ENCODE peak calls at places on chromosome 16, in five cellular contexts. One of them, this sample, is unnamed.

GRCh38 chr16:30748634-30749445 is 615 bp downstream of the PHKG2 start:
- DNase-seq in lower lobe of right lung: peak
- DNase-seq in HCT116: no peak
- DNase-seq in fibroblast of lung: peak
- DNase-seq in A549: peak
- DNase-seq in this sample: peak

GRCh38 chr16:89606006-89606405 is 7.4 kb upstream of the DPEP1 start:
- DNase-seq in lower lobe of right lung: no peak
- DNase-seq in HCT116: no peak
- DNase-seq in fibroblast of lung: no peak
- DNase-seq in A549: no peak
- DNase-seq in this sample: no peak

GRCh38 chr16:25073849-25074248 is 37.7 kb upstream of the LCMT1 start:
- DNase-seq in lower lobe of right lung: no peak
- DNase-seq in HCT116: no peak
- DNase-seq in fibroblast of lung: no peak
- DNase-seq in A549: no peak
- DNase-seq in this sample: no peak

GRCh38 chr16:48143816-48144215 is 12.0 kb downstream of the ABCC12 start:
- DNase-seq in lower lobe of right lung: no peak
- DNase-seq in HCT116: no peak
- DNase-seq in fibroblast of lung: no peak
- DNase-seq in A549: no peak
- DNase-seq in this sample: no peak

GRCh38 chr16:31508706-31509523 is 724 bp upstream of the RUSF1 start:
- DNase-seq in lower lobe of right lung: no peak
- DNase-seq in HCT116: no peak
- DNase-seq in fibroblast of lung: peak
- DNase-seq in A549: peak
- DNase-seq in this sample: no peak

GRCh38 chr16:87528690-87529579 is 36.1 kb upstream of the ZCCHC14 start:
- DNase-seq in lower lobe of right lung: no peak
- DNase-seq in HCT116: no peak
- DNase-seq in fibroblast of lung: no peak
- DNase-seq in A549: no peak
- DNase-seq in this sample: no peak

GRCh38 chr16:56988161-56988947 is 1.0 kb upstream of the NLRC5 start:
- DNase-seq in lower lobe of right lung: no peak
- DNase-seq in HCT116: no peak
- DNase-seq in fibroblast of lung: no peak
- DNase-seq in A549: no peak
- DNase-seq in this sample: no peak

GRCh38 chr16:89538286-89538685 is 22.2 kb upstream of the RPL13 start:
- DNase-seq in lower lobe of right lung: no peak
- DNase-seq in HCT116: no peak
- DNase-seq in fibroblast of lung: no peak
- DNase-seq in A549: no peak
- DNase-seq in this sample: no peak

GRCh38 chr16:70772493-70772892 is 28.5 kb downstream of the VAC14 start:
- DNase-seq in lower lobe of right lung: no peak
- DNase-seq in HCT116: no peak
- DNase-seq in fibroblast of lung: peak
- DNase-seq in A549: no peak
- DNase-seq in this sample: no peak

GRCh38 chr16:31243734-31244670 is 15.8 kb upstream of the ITGAM start:
- DNase-seq in lower lobe of right lung: no peak
- DNase-seq in HCT116: no peak
- DNase-seq in fibroblast of lung: no peak
- DNase-seq in A549: no peak
- DNase-seq in this sample: no peak

GRCh38 chr16:4914528-4915225 is 22.3 kb downstream of the PPL start:
- DNase-seq in lower lobe of right lung: no peak
- DNase-seq in HCT116: no peak
- DNase-seq in fibroblast of lung: no peak
- DNase-seq in A549: no peak
- DNase-seq in this sample: no peak

GRCh38 chr16:81376880-81377279 is 62.1 kb downstream of the GAN start:
- DNase-seq in lower lobe of right lung: no peak
- DNase-seq in HCT116: peak
- DNase-seq in fibroblast of lung: no peak
- DNase-seq in A549: no peak
- DNase-seq in this sample: no peak

GRCh38 chr16:82672676-82673075 is 45.9 kb downstream of the CDH13 start:
- DNase-seq in lower lobe of right lung: no peak
- DNase-seq in HCT116: no peak
- DNase-seq in fibroblast of lung: no peak
- DNase-seq in A549: no peak
- DNase-seq in this sample: no peak

GRCh38 chr16:84839956-84840355 is 20.2 kb downstream of the CRISPLD2 start:
- DNase-seq in lower lobe of right lung: no peak
- DNase-seq in HCT116: peak
- DNase-seq in fibroblast of lung: peak
- DNase-seq in A549: peak
- DNase-seq in this sample: peak

GRCh38 chr16:48182979-48183537 is 27.3 kb upstream of the ABCC12 start:
- DNase-seq in lower lobe of right lung: no peak
- DNase-seq in HCT116: no peak
- DNase-seq in fibroblast of lung: no peak
- DNase-seq in A549: no peak
- DNase-seq in this sample: no peak

GRCh38 chr16:50506543-50506937 is 41.7 kb upstream of the NKD1 start:
- DNase-seq in lower lobe of right lung: no peak
- DNase-seq in HCT116: no peak
- DNase-seq in fibroblast of lung: no peak
- DNase-seq in A549: no peak
- DNase-seq in this sample: no peak

GRCh38 chr16:77236063-77236511 is 36.9 kb downstream of the SYCE1L start:
- DNase-seq in lower lobe of right lung: peak
- DNase-seq in HCT116: no peak
- DNase-seq in fibroblast of lung: peak
- DNase-seq in A549: peak
- DNase-seq in this sample: peak

GRCh38 chr16:88568710-88569613 is 1.2 kb upstream of the ZC3H18 start:
- DNase-seq in lower lobe of right lung: no peak
- DNase-seq in HCT116: no peak
- DNase-seq in fibroblast of lung: no peak
- DNase-seq in A549: no peak
- DNase-seq in this sample: no peak

GRCh38 chr16:56869513-56870270 is 4.7 kb downstream of the SLC12A3 start:
- DNase-seq in lower lobe of right lung: peak
- DNase-seq in HCT116: peak
- DNase-seq in fibroblast of lung: no peak
- DNase-seq in A549: peak
- DNase-seq in this sample: peak

GRCh38 chr16:57791156-57791902 is 11.0 kb downstream of the KIFC3 start:
- DNase-seq in lower lobe of right lung: no peak
- DNase-seq in HCT116: no peak
- DNase-seq in fibroblast of lung: peak
- DNase-seq in A549: no peak
- DNase-seq in this sample: no peak

GRCh38 chr16:1168837-1169236 is 15.9 kb downstream of the CACNA1H start:
- DNase-seq in lower lobe of right lung: no peak
- DNase-seq in HCT116: no peak
- DNase-seq in fibroblast of lung: no peak
- DNase-seq in A549: no peak
- DNase-seq in this sample: no peak
- H3K4me3 ChIP-seq in lower lobe of right lung: no peak
- H3K4me3 ChIP-seq in HCT116: no peak
- H3K4me3 ChIP-seq in fibroblast of lung: no peak
- H3K4me3 ChIP-seq in A549: no peak
- H3K4me3 ChIP-seq in this sample: no peak

DNA sequence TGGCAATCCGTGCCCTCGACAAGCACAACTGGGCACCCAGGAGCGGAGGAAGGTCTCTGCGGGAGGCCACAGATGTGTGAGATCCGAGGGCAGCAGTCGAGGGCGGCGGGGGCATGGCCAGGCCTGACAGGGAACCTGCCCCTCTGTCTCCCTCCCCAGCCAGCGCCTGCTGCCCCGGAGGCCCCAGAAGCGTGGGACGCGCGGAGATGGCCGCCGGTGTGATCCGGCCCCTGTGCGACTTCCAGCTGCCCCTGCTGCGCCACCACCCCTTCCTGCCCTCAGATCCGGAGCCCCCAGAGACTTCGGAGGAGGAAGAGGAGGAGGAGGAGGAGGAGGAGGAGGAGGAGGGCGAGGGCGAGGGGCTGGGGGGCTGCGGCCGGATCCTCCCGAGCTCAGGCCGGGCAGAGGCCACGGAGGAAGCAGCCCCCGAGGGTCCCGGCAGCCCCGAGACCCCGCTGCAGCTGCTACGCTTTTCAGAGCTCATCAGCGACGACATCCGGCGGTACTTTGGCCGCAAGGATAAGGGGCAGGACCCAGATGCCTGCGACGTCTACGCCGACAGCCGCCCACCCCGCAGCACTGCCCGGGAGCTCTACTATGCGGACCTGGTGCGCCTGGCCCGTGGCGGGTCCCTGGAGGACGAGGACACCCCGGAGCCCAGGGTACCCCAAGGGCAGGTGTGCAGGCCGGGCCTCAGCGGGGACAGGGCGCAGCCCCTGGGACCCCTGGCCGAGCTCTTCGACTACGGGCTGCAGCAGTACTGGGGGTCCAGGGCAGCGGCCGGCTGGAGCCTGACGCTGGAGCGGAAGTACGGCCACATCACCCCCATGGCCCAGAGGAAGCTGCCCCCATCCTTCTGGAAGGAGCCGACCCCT is 1.7 kb downstream of the PERCC1 start:
- DNase-seq in lower lobe of right lung: no peak
- DNase-seq in HCT116: no peak
- DNase-seq in fibroblast of lung: no peak
- DNase-seq in A549: no peak
- DNase-seq in this sample: no peak
- H3K4me3 ChIP-seq in lower lobe of right lung: peak
- H3K4me3 ChIP-seq in HCT116: no peak
- H3K4me3 ChIP-seq in fibroblast of lung: no peak
- H3K4me3 ChIP-seq in A549: no peak
- H3K4me3 ChIP-seq in this sample: no peak

GRCh38 chr16:51950118-51950517 is 596.8 kb downstream of the TOX3 start:
- DNase-seq in lower lobe of right lung: no peak
- DNase-seq in HCT116: no peak
- DNase-seq in fibroblast of lung: no peak
- DNase-seq in A549: no peak
- DNase-seq in this sample: no peak

GRCh38 chr16:51949260-51949659 is 597.7 kb downstream of the TOX3 start:
- DNase-seq in lower lobe of right lung: no peak
- DNase-seq in HCT116: no peak
- DNase-seq in fibroblast of lung: peak
- DNase-seq in A549: no peak
- DNase-seq in this sample: no peak

GRCh38 chr16:51953541-51953940 is 593.4 kb downstream of the TOX3 start:
- DNase-seq in lower lobe of right lung: no peak
- DNase-seq in HCT116: no peak
- DNase-seq in fibroblast of lung: no peak
- DNase-seq in A549: no peak
- DNase-seq in this sample: no peak

GRCh38 chr16:51951668-51952298 is 595.2 kb downstream of the TOX3 start:
- DNase-seq in lower lobe of right lung: no peak
- DNase-seq in HCT116: no peak
- DNase-seq in fibroblast of lung: peak
- DNase-seq in A549: no peak
- DNase-seq in this sample: no peak

DNA sequence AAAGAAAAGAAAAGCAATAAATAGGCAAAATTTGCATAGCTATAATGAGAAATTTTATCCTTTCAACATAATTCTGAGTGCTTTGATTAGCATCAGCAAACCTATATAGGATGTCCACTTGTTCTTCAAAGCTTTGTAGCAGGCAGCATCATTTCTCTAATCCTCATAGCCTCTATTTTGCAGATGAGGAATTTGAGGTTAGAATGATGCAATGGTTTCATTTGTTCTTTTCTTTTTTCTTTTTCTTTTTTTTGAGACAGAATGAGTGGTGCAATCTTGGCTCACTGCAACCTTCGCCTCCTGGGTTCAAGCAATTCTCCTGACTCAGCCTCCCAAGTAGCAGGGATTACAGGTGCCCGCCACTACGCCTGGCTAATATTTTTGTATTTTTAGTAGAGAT is 594.4 kb downstream of the TOX3 start:
- DNase-seq in lower lobe of right lung: no peak
- DNase-seq in HCT116: no peak
- DNase-seq in fibroblast of lung: peak
- DNase-seq in A549: no peak
- DNase-seq in this sample: no peak
- H3K4me3 ChIP-seq in lower lobe of right lung: no peak
- H3K4me3 ChIP-seq in HCT116: no peak
- H3K4me3 ChIP-seq in fibroblast of lung: no peak
- H3K4me3 ChIP-seq in A549: no peak
- H3K4me3 ChIP-seq in this sample: no peak

GRCh38 chr16:29662729-29663019 is 373 bp upstream of the SPN start:
- DNase-seq in lower lobe of right lung: peak
- DNase-seq in HCT116: no peak
- DNase-seq in fibroblast of lung: no peak
- DNase-seq in A549: no peak
- DNase-seq in this sample: no peak
- H3K4me3 ChIP-seq in lower lobe of right lung: peak
- H3K4me3 ChIP-seq in HCT116: no peak
- H3K4me3 ChIP-seq in fibroblast of lung: no peak
- H3K4me3 ChIP-seq in A549: no peak
- H3K4me3 ChIP-seq in this sample: no peak

DNA sequence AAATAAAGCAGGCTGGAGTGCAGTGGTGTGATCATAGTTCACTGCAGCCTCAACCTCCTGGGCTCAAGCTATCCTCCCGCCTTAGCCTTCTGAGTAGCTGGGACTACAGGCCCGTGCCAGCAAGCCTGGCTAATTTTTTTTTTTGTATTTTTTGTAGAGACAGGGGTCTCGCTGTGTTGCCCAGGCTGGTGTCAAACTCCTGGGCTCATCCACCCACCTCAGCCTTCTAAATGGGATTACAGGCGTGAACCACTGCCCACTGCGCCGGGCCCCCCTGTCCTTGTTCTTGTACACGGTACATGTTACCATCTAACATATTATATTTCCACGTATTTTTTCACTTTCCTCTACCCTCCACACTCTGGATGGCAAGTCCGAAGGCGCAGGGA is 3.1 kb upstream of the CDH3 start:
- DNase-seq in lower lobe of right lung: no peak
- DNase-seq in HCT116: no peak
- DNase-seq in fibroblast of lung: no peak
- DNase-seq in A549: no peak
- DNase-seq in this sample: no peak
- H3K4me3 ChIP-seq in lower lobe of right lung: no peak
- H3K4me3 ChIP-seq in HCT116: no peak
- H3K4me3 ChIP-seq in fibroblast of lung: no peak
- H3K4me3 ChIP-seq in A549: no peak
- H3K4me3 ChIP-seq in this sample: no peak

GRCh38 chr16:14634389-14634725 is 1.6 kb downstream of the BFAR start:
- DNase-seq in lower lobe of right lung: no peak
- DNase-seq in HCT116: no peak
- DNase-seq in fibroblast of lung: no peak
- DNase-seq in A549: no peak
- DNase-seq in this sample: no peak
- H3K4me3 ChIP-seq in lower lobe of right lung: peak
- H3K4me3 ChIP-seq in HCT116: peak
- H3K4me3 ChIP-seq in fibroblast of lung: peak
- H3K4me3 ChIP-seq in A549: peak
- H3K4me3 ChIP-seq in this sample: peak

GRCh38 chr16:85961988-85962915 is 63.3 kb downstream of the IRF8 start:
- DNase-seq in lower lobe of right lung: no peak
- DNase-seq in HCT116: no peak
- DNase-seq in fibroblast of lung: no peak
- DNase-seq in A549: peak
- DNase-seq in this sample: no peak
- H3K4me3 ChIP-seq in lower lobe of right lung: no peak
- H3K4me3 ChIP-seq in HCT116: no peak
- H3K4me3 ChIP-seq in fibroblast of lung: no peak
- H3K4me3 ChIP-seq in A549: no peak
- H3K4me3 ChIP-seq in this sample: no peak

This sample was measured in MG63.